ENCODE peak calls at places on chromosome X, in five cellular contexts. D, S, P, A and G are unnamed samples.

GRCh38 chrX:108740299-108740774 is 4.0 kb upstream of the IRS4 start:
- DNase-seq in P (no peak), A (no peak), D (no peak), S (no peak), G (no peak)

GRCh38 chrX:31609130-31609529 is 537.3 kb upstream of the FTHL17 start:
- DNase-seq in P (no peak), A (peak), S (no peak), D (peak), G (no peak)

GRCh38 chrX:149371984-149372383 is 133.1 kb downstream of the IDS start:
- DNase-seq in P (no peak), A (no peak), S (no peak), D (no peak), G (no peak)

GRCh38 chrX:48957477-48957826 is at the start of gene OTUD5:
- DNase-seq in D (no peak), A (no peak), P (peak), S (no peak), G (no peak)

GRCh38 chrX:73863268-73863667 is 300.3 kb downstream of the CHIC1 start:
- DNase-seq in P (no peak), A (no peak), S (no peak), D (no peak), G (no peak)

GRCh38 chrX:118824173-118824782 is 654 bp downstream of the ZCCHC12 start:
- DNase-seq in A (no peak), S (peak), D (no peak), P (peak), G (no peak)

GRCh38 chrX:66046612-66047235 is 6.8 kb upstream of the VSIG4 start:
- DNase-seq in A (no peak), S (no peak), P (no peak), D (no peak), G (no peak)

GRCh38 chrX:21781525-21781924 is 23.6 kb upstream of the SMPX start:
- DNase-seq in D (peak), S (no peak), A (no peak), P (no peak), G (no peak)

GRCh38 chrX:52839137-52839536 is 28.1 kb downstream of the XAGE5 start:
- DNase-seq in P (no peak), S (no peak), D (no peak), A (no peak), G (no peak)

GRCh38 chrX:40157228-40158035 is 59.7 kb upstream of the BCOR start:
- DNase-seq in P (peak), A (peak), S (peak), D (no peak), G (no peak)

GRCh38 chrX:40155617-40156471 is 58.1 kb upstream of the BCOR start:
- DNase-seq in S (no peak), A (no peak), D (no peak), P (peak), G (no peak)

GRCh38 chrX:40156472-40157227 is 58.9 kb upstream of the BCOR start:
- DNase-seq in S (peak), D (no peak), P (peak), A (peak), G (no peak)

GRCh38 chrX:40154853-40155616 is 57.3 kb upstream of the BCOR start:
- DNase-seq in D (peak), A (peak), P (peak), S (peak), G (no peak)

GRCh38 chrX:40158036-40158706 is 60.4 kb upstream of the BCOR start:
- DNase-seq in P (peak), D (peak), S (peak), A (peak), G (no peak)
- H2BK15ac ChIP-seq in P (no peak), D (peak), S (no peak), A (peak), G (no peak)

DNA sequence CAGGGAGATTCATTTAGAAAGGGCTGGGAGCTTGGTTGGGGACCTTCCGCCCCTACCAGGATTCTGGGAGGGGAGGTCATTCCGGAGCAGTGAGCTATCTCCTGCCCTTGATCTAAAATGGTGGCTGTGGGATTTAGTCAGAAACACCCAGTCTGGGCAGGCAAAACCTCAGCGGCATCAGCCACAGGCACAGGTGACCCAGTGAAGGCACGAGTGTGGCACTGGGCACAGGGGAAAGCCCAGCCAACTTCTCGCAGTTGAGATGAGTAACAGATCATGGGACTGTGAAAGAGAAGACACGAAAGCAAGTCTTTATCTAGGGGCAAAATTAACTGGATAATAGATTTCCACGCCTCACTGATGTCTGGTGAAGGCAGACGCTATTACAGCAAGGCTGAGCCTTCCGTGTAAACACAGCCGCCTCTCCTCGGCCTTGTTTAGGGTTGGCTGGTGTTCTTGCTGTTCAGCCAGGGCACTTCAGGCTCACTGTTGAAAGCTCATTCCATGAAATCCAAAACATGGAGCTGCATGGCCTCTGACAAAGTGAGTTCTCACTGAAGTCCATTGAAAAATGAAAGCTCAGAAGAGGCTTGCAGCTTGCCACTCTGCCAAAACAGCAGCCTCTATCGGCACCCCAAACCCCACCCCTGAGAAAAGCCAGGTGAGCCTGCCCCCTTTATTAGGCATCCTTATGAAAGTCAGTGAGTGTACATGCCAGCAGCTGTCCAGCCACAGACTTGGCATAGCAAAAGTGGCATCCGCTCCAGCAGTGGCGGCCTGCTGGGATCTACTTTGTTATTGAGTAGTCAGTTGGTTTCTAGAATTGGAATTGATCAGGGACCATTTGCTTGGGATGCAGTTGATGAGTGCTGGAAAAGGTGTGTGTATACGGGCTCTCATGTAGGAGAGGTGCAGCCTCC is 102.3 kb upstream of the MTM1 start:
- DNase-seq in S (no peak), D (no peak), A (no peak), P (no peak), G (no peak)
- H2BK15ac ChIP-seq in S (no peak), D (no peak), A (no peak), P (no peak), G (no peak)

DNA sequence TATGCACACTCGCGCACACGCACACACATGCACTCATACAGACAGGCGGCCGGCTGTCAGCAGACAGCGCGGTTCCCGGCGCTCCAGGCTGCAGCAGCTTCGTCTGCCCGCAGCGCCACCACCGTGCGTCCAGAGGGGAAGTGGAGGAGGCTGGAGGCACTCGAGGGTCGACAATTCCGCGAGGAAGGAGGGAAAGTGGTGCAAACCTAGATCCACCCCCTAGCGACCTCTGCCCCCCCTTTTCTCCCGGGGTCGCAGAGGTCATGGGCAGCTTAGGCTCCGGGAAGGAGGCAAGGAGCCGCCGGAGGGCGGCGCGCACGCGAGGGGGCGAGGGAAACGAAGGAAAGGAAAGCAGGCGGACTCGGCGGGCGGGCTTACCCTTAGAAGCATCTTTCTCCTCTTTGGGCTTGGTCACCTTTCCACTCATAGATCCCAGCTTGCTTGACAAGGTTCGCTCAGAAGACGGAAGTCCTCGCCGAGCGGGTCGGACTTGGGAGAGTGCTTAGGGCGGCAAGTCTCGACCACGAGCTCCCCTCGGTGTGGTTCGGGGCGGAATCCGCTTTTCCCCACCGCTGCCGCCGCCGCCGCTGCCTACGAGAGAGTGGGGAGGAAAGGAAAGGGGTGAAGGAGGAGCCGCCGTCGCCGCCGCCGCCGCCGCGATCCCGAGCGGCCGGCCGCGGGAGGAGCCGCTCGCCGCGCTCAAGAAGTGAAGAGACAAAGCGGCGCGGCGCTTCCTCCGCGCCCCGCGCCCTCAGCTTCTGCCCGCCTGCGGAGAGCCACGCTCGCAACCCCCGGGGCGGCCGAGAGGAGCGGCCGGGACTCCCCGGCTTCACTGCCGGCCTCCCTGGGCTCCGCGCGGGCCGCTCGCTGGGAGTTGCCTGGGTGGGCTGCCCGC is 326.6 kb upstream of the F9 start:
- DNase-seq in A (no peak), D (no peak), P (peak), S (no peak), G (no peak)
- H2BK15ac ChIP-seq in A (no peak), D (no peak), P (no peak), S (no peak), G (peak)

GRCh38 chrX:10017866-10018265 is 50.7 kb downstream of the CLDN34 start:
- DNase-seq in A (peak), S (no peak), D (peak), P (no peak), G (no peak)

GRCh38 chrX:10016516-10017132 is 49.5 kb downstream of the CLDN34 start:
- DNase-seq in A (no peak), S (no peak), D (no peak), P (no peak), G (no peak)

GRCh38 chrX:10012776-10013175 is 45.6 kb downstream of the CLDN34 start:
- DNase-seq in A (no peak), P (no peak), S (no peak), D (no peak), G (no peak)

GRCh38 chrX:10014462-10015373 is 47.6 kb downstream of the CLDN34 start:
- DNase-seq in D (peak), S (peak), A (peak), P (peak), G (peak)

GRCh38 chrX:10015711-10016515 is 48.8 kb downstream of the CLDN34 start:
- DNase-seq in A (peak), P (peak), S (peak), D (peak), G (no peak)
- H2BK15ac ChIP-seq in A (no peak), P (no peak), S (no peak), D (no peak), G (no peak)

GRCh38 chrX:153926594-153926862 is 464 bp upstream of the ARHGAP4 start:
- DNase-seq in A (no peak), D (no peak), P (no peak), S (no peak), G (no peak)
- H2BK15ac ChIP-seq in A (peak), D (no peak), P (no peak), S (no peak), G (peak)

DNA sequence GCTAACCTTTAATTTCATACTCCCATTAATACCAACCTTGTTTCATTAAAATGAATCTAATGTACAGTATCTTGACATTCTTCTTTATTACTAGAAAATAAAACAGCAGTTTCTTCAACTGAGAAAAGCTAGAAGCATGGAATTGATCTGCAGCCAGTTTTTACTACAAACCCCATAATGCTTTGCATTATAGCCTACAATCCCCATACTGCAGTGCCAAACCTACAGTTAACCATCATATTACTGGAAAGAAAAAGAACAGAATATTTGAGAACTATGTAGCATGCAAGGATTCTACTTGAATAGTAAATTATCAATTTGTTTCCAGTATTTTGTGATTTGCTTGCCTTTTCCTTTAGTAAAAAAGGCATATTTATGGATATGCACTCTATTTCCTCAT is 3.2 kb upstream of the IL1RAPL1 start:
- DNase-seq in A (no peak), S (no peak), D (no peak), P (no peak), G (no peak)
- H2BK15ac ChIP-seq in A (no peak), S (no peak), D (no peak), P (no peak), G (no peak)

GRCh38 chrX:13420545-13421183 is 100.8 kb upstream of the ATXN3L start:
- DNase-seq in S (no peak), D (no peak), A (no peak), P (no peak), G (no peak)
- H2BK15ac ChIP-seq in S (peak), D (peak), A (no peak), P (no peak), G (no peak)

GRCh38 chrX:39667746-39668507 is 429.8 kb downstream of the BCOR start:
- DNase-seq in P (no peak), S (no peak), A (no peak), D (no peak), G (no peak)
- H2BK15ac ChIP-seq in P (no peak), S (no peak), A (no peak), D (no peak), G (no peak)